ENCODE peak calls at places on chromosomes 5 and 9, in nine cellular contexts. C is stomach; J is right atrium auricular region; S is A549; Y is neuronal stem cell; N is RWPE1; G is OCI-LY7; W is mesendoderm; K is CD8-positive, alpha-beta memory T cell. M is an unnamed sample.

GRCh38 chr5:177403194-177403825 is 2.8 kb upstream of the PFN3 start:
- DNase-seq in W (peak), S (peak), N (peak), C (peak), J (no peak), Y (peak), K (peak), G (peak), M (no peak)

GRCh38 chr9:119609277-119609971 is 240.2 kb upstream of the BRINP1 start:
- DNase-seq in S (no peak), W (no peak), J (no peak), K (no peak), G (no peak), C (no peak), N (no peak), Y (no peak), M (no peak)

GRCh38 chr9:90815183-90815943 is 13.7 kb downstream of the SYK start:
- DNase-seq in K (peak), W (peak), C (peak), G (peak), Y (no peak), S (no peak), J (peak), N (no peak), M (no peak)

GRCh38 chr9:103713631-103714030 is 380.5 kb upstream of the SMC2 start:
- DNase-seq in J (no peak), C (no peak), N (no peak), G (no peak), K (no peak), S (no peak), Y (no peak), W (peak), M (no peak)

GRCh38 chr9:88657893-88658292 is 122.9 kb downstream of the NXNL2 start:
- DNase-seq in C (no peak), G (no peak), J (no peak), S (no peak), K (no peak), N (no peak), Y (no peak), W (no peak), M (no peak)

GRCh38 chr5:98106116-98107088 is 667.1 kb upstream of the RGMB start:
- DNase-seq in N (no peak), W (no peak), J (no peak), G (no peak), K (no peak), C (no peak), Y (no peak), S (no peak), M (no peak)

GRCh38 chr5:3310551-3311340 is 284.9 kb upstream of the IRX1 start:
- DNase-seq in N (peak), W (no peak), J (no peak), C (no peak), G (no peak), Y (no peak), K (no peak), S (no peak), M (peak)

GRCh38 chr9:69175488-69175872 is 1.4 kb downstream of the TJP2 start:
- DNase-seq in J (no peak), G (no peak), S (no peak), K (no peak), N (no peak), Y (no peak), W (no peak), C (no peak), M (no peak)

DNA sequence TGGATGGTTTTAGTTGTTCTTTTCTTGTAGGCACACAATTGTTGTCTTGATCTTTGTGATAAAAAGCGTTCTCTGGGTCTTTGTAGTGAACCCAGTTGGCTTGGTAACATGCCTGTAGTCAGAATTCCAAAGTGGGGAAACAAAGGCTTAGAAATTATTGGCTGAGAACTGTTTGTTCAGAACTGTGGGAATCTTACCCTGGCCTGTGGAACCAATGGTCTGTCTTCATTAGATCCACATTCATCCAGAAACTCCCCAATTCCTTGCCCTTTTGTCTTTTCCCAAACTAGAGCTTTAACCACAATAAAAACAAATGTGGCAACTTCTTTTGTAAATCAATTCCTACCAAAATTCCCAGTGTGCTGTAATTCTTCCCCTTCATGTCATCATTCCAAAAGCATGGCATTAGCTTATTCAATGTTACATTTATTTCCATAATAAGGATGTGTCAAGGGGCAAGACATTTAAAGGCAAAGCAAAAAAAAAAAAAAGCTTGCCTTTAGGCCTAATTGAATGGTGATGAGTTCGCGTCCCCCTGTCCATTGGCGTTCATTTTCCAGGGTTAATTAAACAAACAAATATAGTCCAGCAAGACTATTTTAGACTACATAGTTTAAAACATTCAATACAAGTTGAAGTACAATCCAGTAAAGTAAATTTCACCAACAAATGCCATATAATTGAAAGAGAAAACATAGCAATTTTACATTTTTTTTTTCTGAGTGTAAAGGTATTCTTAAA is 249.8 kb upstream of the ZNF608 start:
- DNase-seq in K (no peak), N (no peak), S (no peak), W (peak), G (no peak), J (no peak), Y (peak), C (no peak), M (no peak)
- H3K27ac ChIP-seq in K (no peak), N (no peak), S (peak), W (no peak), G (no peak), J (no peak), Y (peak), C (no peak), M (no peak)

DNA sequence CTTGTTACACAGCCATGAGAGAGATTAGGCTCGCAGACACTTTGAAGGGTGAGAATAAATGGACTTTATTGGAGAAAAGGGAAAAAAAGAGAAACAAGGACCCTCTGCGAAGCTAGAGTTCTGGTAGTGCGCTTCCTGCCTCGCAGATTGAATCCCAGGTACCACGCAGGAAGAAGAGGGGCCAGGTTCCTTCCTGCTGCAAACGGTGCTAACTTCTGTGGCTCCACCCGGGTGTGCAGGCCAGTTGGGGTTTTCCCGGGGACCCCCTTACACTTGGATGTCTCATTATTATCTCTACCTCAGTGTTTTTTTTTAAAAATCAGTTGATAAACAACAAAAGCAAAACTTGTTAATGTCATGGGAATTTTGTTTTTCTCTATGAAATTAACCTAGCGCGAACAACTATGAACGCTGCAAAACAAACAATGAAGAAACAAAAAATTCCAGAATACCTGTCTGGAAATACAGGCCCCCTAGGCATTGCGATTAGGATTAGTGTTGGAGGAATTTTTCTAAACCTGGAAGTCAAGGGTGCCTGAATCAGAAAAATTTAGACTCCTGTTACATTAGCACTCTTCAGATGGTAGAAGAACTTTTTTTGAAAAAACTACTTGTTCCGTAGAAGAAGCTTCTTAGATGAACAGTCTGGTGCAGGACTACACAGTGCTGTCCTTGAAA is 414.5 kb downstream of the MAN2A1 start:
- DNase-seq in S (no peak), W (no peak), C (no peak), J (no peak), Y (no peak), K (no peak), N (no peak), G (no peak), M (no peak)
- H3K27ac ChIP-seq in S (no peak), W (no peak), C (no peak), J (no peak), Y (no peak), K (no peak), N (no peak), G (no peak), M (no peak)

GRCh38 chr9:4507306-4507705 is 17.0 kb downstream of the SLC1A1 start:
- DNase-seq in W (no peak), K (no peak), C (no peak), Y (no peak), J (no peak), S (no peak), G (no peak), N (no peak), M (no peak)
- H3K27ac ChIP-seq in W (peak), K (no peak), C (no peak), Y (no peak), J (no peak), S (no peak), G (no peak), N (no peak), M (no peak)

GRCh38 chr5:137733011-137733410 is 2.9 kb downstream of the KLHL3 start:
- DNase-seq in C (no peak), K (no peak), W (no peak), S (no peak), J (no peak), N (no peak), Y (no peak), G (no peak), M (no peak)

GRCh38 chr5:137734962-137735530 is 843 bp downstream of the KLHL3 start:
- DNase-seq in S (no peak), G (no peak), K (no peak), C (peak), W (peak), Y (no peak), N (no peak), J (peak), M (no peak)

GRCh38 chr5:137737349-137738256 is 1.7 kb upstream of the KLHL3 start:
- DNase-seq in Y (no peak), C (peak), S (no peak), N (no peak), K (peak), G (no peak), J (peak), W (peak), M (peak)

GRCh38 chr5:137733922-137734695 is 1.8 kb downstream of the KLHL3 start:
- DNase-seq in W (peak), Y (no peak), C (no peak), J (no peak), G (no peak), K (peak), S (no peak), N (no peak), M (no peak)

DNA sequence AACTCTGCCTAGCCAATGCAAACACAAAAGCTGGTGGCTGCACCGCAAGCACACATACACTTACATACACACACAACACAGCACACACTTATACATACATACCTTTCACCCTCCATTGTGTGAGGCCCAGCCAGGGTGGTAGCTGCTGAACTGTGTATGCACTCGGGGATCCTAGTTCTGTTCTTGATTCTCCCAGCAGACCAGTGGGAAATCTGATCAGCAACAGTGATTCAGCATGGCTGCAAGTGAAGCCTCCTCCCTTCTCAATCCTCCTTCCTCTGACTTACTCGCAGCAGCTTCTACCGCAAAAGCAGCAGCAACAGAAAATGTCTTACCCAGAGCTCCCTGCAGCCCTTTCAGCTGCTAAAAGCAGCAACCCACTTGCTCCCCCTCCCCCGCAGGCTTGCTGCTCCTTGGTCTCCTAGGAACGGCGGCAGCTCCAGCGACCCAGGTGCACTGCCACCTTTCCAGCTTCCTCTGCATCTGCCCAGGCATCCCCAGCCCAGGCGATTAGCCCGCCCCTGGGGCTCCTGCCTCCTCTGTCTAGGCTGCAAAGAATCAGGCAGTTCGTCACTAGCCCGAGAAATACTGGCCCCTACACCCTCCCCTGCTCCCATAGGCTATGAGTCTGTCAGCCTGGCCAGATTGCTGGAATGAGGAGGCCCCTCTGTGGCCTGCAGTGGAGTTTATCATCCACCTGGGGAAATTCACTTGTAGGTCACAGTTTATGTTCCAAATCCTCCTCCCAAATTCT is at the start of gene KLHL3:
- DNase-seq in K (peak), N (no peak), S (no peak), J (peak), G (peak), W (peak), Y (peak), C (peak), M (no peak)
- H3K27ac ChIP-seq in K (no peak), N (no peak), S (no peak), J (peak), G (no peak), W (peak), Y (peak), C (peak), M (peak)

GRCh38 chr5:56279291-56279690 is 46.2 kb upstream of the ANKRD55 start:
- DNase-seq in G (no peak), C (no peak), N (no peak), W (no peak), J (no peak), S (no peak), K (no peak), Y (no peak), M (no peak)
- H3K27ac ChIP-seq in G (no peak), C (no peak), N (peak), W (no peak), J (no peak), S (peak), K (no peak), Y (no peak), M (no peak)

GRCh38 chr9:136684799-136685198 is 2.5 kb downstream of the AGPAT2 start:
- DNase-seq in C (no peak), W (no peak), N (no peak), S (no peak), Y (no peak), G (no peak), J (no peak), K (no peak), M (no peak)
- H3K27ac ChIP-seq in C (no peak), W (no peak), N (peak), S (peak), Y (no peak), G (no peak), J (peak), K (no peak), M (no peak)

GRCh38 chr5:151105561-151105960 is 24.7 kb upstream of the TNIP1 start:
- DNase-seq in K (no peak), S (no peak), C (no peak), W (no peak), N (no peak), J (no peak), Y (no peak), G (no peak), M (no peak)

GRCh38 chr5:151107084-151107483 is 26.2 kb upstream of the TNIP1 start:
- DNase-seq in N (no peak), C (peak), S (no peak), Y (no peak), J (no peak), G (no peak), K (no peak), W (no peak), M (no peak)

GRCh38 chr5:151106509-151106908 is 25.7 kb upstream of the TNIP1 start:
- DNase-seq in N (no peak), G (no peak), K (no peak), Y (no peak), S (no peak), J (no peak), C (no peak), W (no peak), M (no peak)

GRCh38 chr5:151106073-151106472 is 25.2 kb upstream of the TNIP1 start:
- DNase-seq in G (no peak), C (no peak), W (no peak), J (no peak), N (no peak), S (no peak), K (no peak), Y (no peak), M (no peak)

GRCh38 chr5:151104795-151105194 is 24.0 kb upstream of the TNIP1 start:
- DNase-seq in N (no peak), S (no peak), K (no peak), C (no peak), G (no peak), Y (no peak), W (no peak), J (peak), M (no peak)
- H3K27ac ChIP-seq in N (no peak), S (no peak), K (no peak), C (peak), G (no peak), Y (no peak), W (no peak), J (no peak), M (no peak)

DNA sequence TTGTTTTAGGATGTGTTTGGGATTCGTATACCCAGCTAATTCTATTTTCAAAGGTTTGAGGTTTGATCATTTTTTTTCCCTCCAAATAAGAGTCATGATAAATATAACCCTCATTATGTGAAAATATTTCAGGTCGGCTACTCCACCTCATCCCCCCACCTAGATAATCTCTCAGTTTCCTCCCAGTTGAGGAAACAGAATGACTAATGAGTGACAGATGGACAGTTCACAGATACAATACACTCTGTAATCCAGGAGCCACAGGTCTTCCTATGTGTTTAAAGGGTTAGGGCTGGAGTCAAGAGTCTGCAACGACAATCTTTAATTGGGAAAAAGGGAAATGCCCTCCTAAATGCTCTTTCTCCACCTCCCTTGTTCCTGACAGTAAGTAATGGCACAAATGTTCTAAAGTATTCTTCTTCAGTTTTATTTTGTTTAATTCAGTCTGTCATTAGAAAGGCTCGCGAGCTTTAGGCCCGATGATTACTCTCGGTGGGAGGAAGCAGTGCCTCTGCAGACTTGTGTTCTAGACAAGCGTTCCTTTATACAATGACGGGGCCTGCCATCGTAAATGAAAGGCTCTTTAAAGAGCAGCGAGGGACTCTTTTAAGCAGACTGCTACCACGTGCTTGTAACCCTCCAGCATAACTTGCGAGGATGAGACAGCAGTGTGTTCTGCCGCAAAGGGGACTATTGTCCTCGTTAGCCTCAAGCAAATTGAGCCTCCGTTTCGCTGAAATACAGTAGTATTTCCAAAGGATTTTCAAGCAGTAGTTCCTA is 69.0 kb downstream of the MEF2C start:
- DNase-seq in K (no peak), Y (no peak), G (no peak), C (no peak), S (no peak), N (no peak), W (peak), J (no peak), M (no peak)
- H3K27ac ChIP-seq in K (no peak), Y (peak), G (no peak), C (no peak), S (no peak), N (no peak), W (no peak), J (peak), M (no peak)

DNA sequence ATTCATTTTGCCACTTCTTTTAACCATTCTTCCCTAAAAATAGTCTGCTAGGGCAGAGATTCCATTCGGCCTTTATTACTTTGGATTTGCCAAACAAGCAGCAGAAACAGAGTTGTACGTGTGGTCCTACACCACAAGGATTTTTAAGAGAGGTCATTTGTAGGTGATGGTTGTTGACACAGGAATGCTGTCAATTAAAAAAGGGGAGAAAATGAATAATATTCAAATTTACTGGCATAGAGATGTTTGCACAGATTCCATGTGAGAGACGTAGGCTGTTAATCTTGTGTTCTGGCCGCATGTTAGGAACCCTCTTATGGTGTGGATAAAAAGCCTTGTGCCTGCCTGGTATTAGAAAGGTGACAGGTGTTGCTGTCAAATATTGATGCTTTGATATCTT is 34.9 kb downstream of the TRIO start:
- DNase-seq in K (no peak), S (no peak), G (no peak), N (no peak), Y (no peak), W (no peak), J (no peak), C (no peak), M (no peak)
- H3K27ac ChIP-seq in K (no peak), S (peak), G (no peak), N (no peak), Y (no peak), W (no peak), J (no peak), C (no peak), M (peak)